ENCODE peak calls at places on chromosomes 12 and 14, in seven cellular contexts. L, N, U, M, Z, V and R are unnamed samples.

GRCh38 chr14:69086537-69086936 is 66.4 kb downstream of the DCAF5 start:
- DNase-seq in N (no peak), Z (no peak), U (no peak), M (no peak), V (no peak), L (no peak), R (no peak)

GRCh38 chr14:34053666-34054065 is 102.8 kb upstream of the EGLN3 start:
- DNase-seq in M (no peak), N (no peak), U (no peak), V (no peak), L (no peak), Z (no peak), R (no peak)

GRCh38 chr12:26799741-26800140 is 33.3 kb downstream of the ITPR2 start:
- DNase-seq in N (no peak), M (no peak), U (no peak), Z (no peak), L (no peak), V (no peak), R (no peak)

GRCh38 chr12:82326905-82327503 is 31.2 kb downstream of the CCDC59 start:
- DNase-seq in L (no peak), N (no peak), V (no peak), M (peak), Z (peak), U (no peak), R (peak)

GRCh38 chr12:38138225-38139221 is 178.1 kb upstream of the ALG10B start:
- DNase-seq in U (peak), L (peak), N (peak), Z (peak), M (peak), V (peak), R (peak)

GRCh38 chr12:89962648-89963047 is 254.0 kb upstream of the ATP2B1 start:
- DNase-seq in L (no peak), V (no peak), M (no peak), N (no peak), U (no peak), Z (no peak), R (no peak)

GRCh38 chr12:24724765-24725307 is 224.1 kb downstream of the BCAT1 start:
- DNase-seq in V (no peak), N (no peak), U (no peak), M (no peak), Z (no peak), L (no peak), R (no peak)

GRCh38 chr12:51240971-51241370 is 2.3 kb downstream of the DAZAP2 start:
- DNase-seq in Z (peak), N (no peak), L (no peak), U (no peak), V (peak), M (no peak), R (no peak)

GRCh38 chr12:105427883-105428282 is 97.4 kb downstream of the C12orf75 start:
- DNase-seq in V (no peak), N (no peak), L (no peak), U (no peak), M (peak), Z (peak), R (peak)

GRCh38 chr12:54984602-54985376 is at the start of gene TESPA1:
- DNase-seq in M (no peak), Z (no peak), N (no peak), U (no peak), L (no peak), V (no peak), R (peak)

DNA sequence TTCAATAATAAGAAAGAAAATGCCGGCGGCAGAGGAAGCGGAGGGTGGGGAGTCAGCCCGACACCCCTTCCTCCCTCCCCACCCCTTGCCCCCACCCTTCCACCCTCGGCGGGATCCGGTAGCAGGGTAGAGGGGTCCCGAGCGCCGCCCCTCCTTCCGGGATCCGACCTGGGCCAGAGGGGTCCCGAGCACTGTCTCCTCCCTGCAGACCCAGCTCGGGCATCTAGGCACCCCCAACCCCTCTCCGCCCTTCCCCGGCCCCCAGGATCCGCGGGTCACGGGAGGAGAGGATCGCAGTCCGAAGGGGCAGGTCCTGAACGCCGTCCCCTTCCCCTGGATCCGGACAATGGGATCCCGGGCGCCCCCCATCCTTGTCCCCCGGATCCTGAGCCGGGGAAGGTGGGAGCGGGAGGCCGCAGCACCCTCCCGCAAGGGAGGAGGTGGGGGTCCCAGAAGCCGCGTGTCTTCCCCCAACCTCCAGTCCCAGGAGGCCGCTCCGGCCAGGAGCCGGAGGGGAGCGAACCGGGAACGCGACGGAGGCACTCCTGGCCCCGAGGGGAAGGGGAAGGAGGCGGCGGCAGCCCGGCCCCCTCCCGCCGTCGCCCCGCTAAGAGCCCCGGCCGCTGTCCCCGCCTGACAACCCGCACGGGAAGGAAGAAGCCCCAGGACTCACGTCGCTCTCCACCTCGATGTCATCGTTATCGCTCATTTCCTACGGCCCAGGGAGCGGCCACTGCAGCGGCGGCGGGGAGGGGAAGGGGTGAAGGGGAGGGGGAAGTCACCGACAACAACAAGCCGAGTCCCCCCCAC is 481 bp downstream of the MAX start:
- DNase-seq in Z (no peak), M (peak), U (peak), L (peak), N (peak), V (no peak), R (peak)
- H4K8ac ChIP-seq in Z (no peak), M (peak), U (no peak), L (no peak), N (no peak), V (peak), R (no peak)

DNA sequence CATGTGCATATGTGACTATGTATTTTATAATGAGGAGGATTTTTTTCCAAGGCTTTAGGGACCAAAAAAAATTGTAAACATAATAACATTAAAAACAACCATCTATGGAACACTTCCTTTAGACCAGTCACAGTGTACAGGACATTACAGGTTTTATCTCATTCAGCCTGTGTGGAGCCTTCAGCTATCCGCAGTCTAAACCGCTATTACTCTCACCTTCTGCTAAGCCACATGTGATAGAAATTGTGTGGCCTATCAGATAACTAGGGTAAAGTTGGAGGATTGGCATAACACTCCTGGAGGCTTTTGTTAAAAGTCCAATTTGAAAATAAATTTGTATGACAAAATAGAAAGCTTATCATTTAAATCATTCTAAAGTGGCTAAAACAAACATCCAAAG is 281.2 kb upstream of the TMTC1 start:
- DNase-seq in Z (no peak), M (no peak), V (no peak), N (no peak), L (no peak), U (no peak), R (no peak)
- H3K9ac ChIP-seq in Z (no peak), M (no peak), V (no peak), N (no peak), L (no peak), U (no peak), R (no peak)

DNA sequence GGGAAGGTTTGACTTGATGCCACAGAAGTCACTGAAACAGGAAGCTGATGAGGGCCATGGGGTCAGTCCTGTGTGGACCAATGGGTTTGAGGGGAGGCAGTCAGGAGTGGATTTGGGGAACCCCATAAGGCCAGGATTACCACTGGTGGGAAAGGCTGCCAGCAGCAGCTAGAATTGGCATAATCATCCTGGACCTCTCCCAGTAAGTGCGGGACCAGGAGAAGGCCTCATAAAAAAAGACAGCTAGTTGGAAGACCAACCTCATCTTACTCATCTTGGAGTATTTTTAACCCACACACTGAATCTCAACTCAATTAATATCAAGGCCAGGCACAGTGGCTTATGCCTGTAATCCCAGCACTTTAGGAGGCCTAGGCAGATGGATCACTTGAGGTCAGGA is 22.7 kb downstream of the TBX3 start:
- DNase-seq in N (no peak), Z (peak), M (no peak), U (no peak), V (no peak), L (no peak), R (no peak)
- H4K8ac ChIP-seq in N (no peak), Z (no peak), M (no peak), U (no peak), V (peak), L (no peak), R (no peak)

DNA sequence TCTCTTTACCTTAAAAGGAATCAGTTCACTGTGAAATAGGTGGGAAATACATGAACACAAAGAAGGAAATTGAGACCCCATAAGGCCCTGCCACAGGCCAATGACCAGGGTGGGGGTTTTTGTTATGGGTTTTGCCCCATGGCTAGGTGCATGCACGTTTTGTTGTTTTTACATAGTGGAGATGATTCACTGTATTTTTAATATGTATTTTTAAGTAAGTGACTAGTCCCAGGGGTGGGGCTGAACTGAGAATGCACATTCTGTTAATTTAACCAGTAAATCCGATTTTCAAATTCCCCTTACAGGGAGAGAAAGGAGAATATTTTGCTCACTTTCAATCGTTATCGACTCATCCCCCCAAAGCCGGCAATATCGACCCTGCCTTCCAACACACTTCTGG is 51.0 kb upstream of the DLK1 start:
- DNase-seq in M (no peak), L (no peak), U (no peak), Z (no peak), N (no peak), V (no peak), R (no peak)
- H3K9ac ChIP-seq in M (peak), L (no peak), U (no peak), Z (no peak), N (no peak), V (no peak), R (no peak)

GRCh38 chr12:117967043-117967442 is 1.7 kb downstream of the KSR2 start:
- DNase-seq in M (no peak), U (no peak), Z (no peak), V (no peak), L (no peak), N (no peak), R (no peak)
- H4K8ac ChIP-seq in M (no peak), U (no peak), Z (no peak), V (no peak), L (no peak), N (no peak), R (no peak)